ENCODE peak calls at places on chromosomes 12 and 14, in seven cellular contexts. One of them, this sample, is unnamed.

GRCh38 chr12:86914716-86915115 is 658.5 kb upstream of the MGAT4C start:
- ATAC-seq in K562: no peak
- ATAC-seq in A549: peak
- ATAC-seq in HCT116: peak
- ATAC-seq in upper lobe of left lung: no peak
- ATAC-seq in GM12878: peak
- ATAC-seq in gastrocnemius medialis: no peak
- ATAC-seq in this sample: no peak

GRCh38 chr14:64746298-64747250 is 42.4 kb downstream of the PLEKHG3 start:
- ATAC-seq in K562: no peak
- ATAC-seq in A549: no peak
- ATAC-seq in HCT116: no peak
- ATAC-seq in upper lobe of left lung: peak
- ATAC-seq in GM12878: no peak
- ATAC-seq in gastrocnemius medialis: no peak
- ATAC-seq in this sample: no peak

GRCh38 chr14:45065540-45065939 is 18.4 kb upstream of the PRPF39 start:
- ATAC-seq in K562: no peak
- ATAC-seq in A549: no peak
- ATAC-seq in HCT116: no peak
- ATAC-seq in upper lobe of left lung: no peak
- ATAC-seq in GM12878: no peak
- ATAC-seq in gastrocnemius medialis: no peak
- ATAC-seq in this sample: no peak

GRCh38 chr14:72416892-72417291 is 477.0 kb downstream of the DPF3 start:
- ATAC-seq in K562: no peak
- ATAC-seq in A549: peak
- ATAC-seq in HCT116: peak
- ATAC-seq in upper lobe of left lung: no peak
- ATAC-seq in GM12878: peak
- ATAC-seq in gastrocnemius medialis: no peak
- ATAC-seq in this sample: no peak

GRCh38 chr12:69906411-69907216 is 81.6 kb downstream of the MYRFL start:
- ATAC-seq in K562: no peak
- ATAC-seq in A549: no peak
- ATAC-seq in HCT116: no peak
- ATAC-seq in upper lobe of left lung: peak
- ATAC-seq in GM12878: peak
- ATAC-seq in gastrocnemius medialis: no peak
- ATAC-seq in this sample: no peak

GRCh38 chr12:108312073-108312884 is 26.8 kb downstream of the CMKLR1 start:
- ATAC-seq in K562: peak
- ATAC-seq in A549: no peak
- ATAC-seq in HCT116: no peak
- ATAC-seq in upper lobe of left lung: no peak
- ATAC-seq in GM12878: no peak
- ATAC-seq in gastrocnemius medialis: no peak
- ATAC-seq in this sample: no peak

GRCh38 chr14:52080817-52081755 is 12.2 kb upstream of the NID2 start:
- ATAC-seq in K562: no peak
- ATAC-seq in A549: peak
- ATAC-seq in HCT116: no peak
- ATAC-seq in upper lobe of left lung: peak
- ATAC-seq in GM12878: no peak
- ATAC-seq in gastrocnemius medialis: no peak
- ATAC-seq in this sample: peak

GRCh38 chr14:53151523-53151866 is 1.6 kb downstream of the DDHD1 start:
- ATAC-seq in K562: peak
- ATAC-seq in A549: peak
- ATAC-seq in HCT116: peak
- ATAC-seq in upper lobe of left lung: no peak
- ATAC-seq in GM12878: no peak
- ATAC-seq in gastrocnemius medialis: no peak
- ATAC-seq in this sample: no peak

GRCh38 chr14:101854366-101854765 is 92.9 kb downstream of the PPP2R5C start:
- ATAC-seq in K562: no peak
- ATAC-seq in A549: no peak
- ATAC-seq in HCT116: no peak
- ATAC-seq in upper lobe of left lung: peak
- ATAC-seq in GM12878: no peak
- ATAC-seq in gastrocnemius medialis: no peak
- ATAC-seq in this sample: no peak

GRCh38 chr12:44029194-44029593 is 193.3 kb downstream of the TMEM117 start:
- ATAC-seq in K562: no peak
- ATAC-seq in A549: no peak
- ATAC-seq in HCT116: no peak
- ATAC-seq in upper lobe of left lung: no peak
- ATAC-seq in GM12878: no peak
- ATAC-seq in gastrocnemius medialis: no peak
- ATAC-seq in this sample: peak

GRCh38 chr12:88756917-88757316 is 176.6 kb upstream of the KITLG start:
- ATAC-seq in K562: no peak
- ATAC-seq in A549: no peak
- ATAC-seq in HCT116: no peak
- ATAC-seq in upper lobe of left lung: no peak
- ATAC-seq in GM12878: no peak
- ATAC-seq in gastrocnemius medialis: no peak
- ATAC-seq in this sample: no peak

GRCh38 chr14:81523616-81524015 is 10.0 kb downstream of the SEL1L start:
- ATAC-seq in K562: no peak
- ATAC-seq in A549: no peak
- ATAC-seq in HCT116: no peak
- ATAC-seq in upper lobe of left lung: no peak
- ATAC-seq in GM12878: peak
- ATAC-seq in gastrocnemius medialis: no peak
- ATAC-seq in this sample: no peak

GRCh38 chr12:48023386-48023785 is 19.1 kb upstream of the COL2A1 start:
- ATAC-seq in K562: no peak
- ATAC-seq in A549: no peak
- ATAC-seq in HCT116: no peak
- ATAC-seq in upper lobe of left lung: no peak
- ATAC-seq in GM12878: no peak
- ATAC-seq in gastrocnemius medialis: peak
- ATAC-seq in this sample: no peak

GRCh38 chr14:42322486-42323284 is 716.0 kb downstream of the LRFN5 start:
- ATAC-seq in K562: no peak
- ATAC-seq in A549: no peak
- ATAC-seq in HCT116: no peak
- ATAC-seq in upper lobe of left lung: peak
- ATAC-seq in GM12878: peak
- ATAC-seq in gastrocnemius medialis: no peak
- ATAC-seq in this sample: peak

GRCh38 chr14:68444449-68445168 is 348.3 kb downstream of the ZFP36L1 start:
- ATAC-seq in K562: no peak
- ATAC-seq in A549: no peak
- ATAC-seq in HCT116: peak
- ATAC-seq in upper lobe of left lung: no peak
- ATAC-seq in GM12878: no peak
- ATAC-seq in gastrocnemius medialis: peak
- ATAC-seq in this sample: no peak

GRCh38 chr14:33567003-33567735 is 383.7 kb downstream of the EGLN3 start:
- ATAC-seq in K562: no peak
- ATAC-seq in A549: no peak
- ATAC-seq in HCT116: no peak
- ATAC-seq in upper lobe of left lung: no peak
- ATAC-seq in GM12878: no peak
- ATAC-seq in gastrocnemius medialis: no peak
- ATAC-seq in this sample: no peak

GRCh38 chr14:23301288-23301968 is 1.2 kb downstream of the PPP1R3E start:
- ATAC-seq in K562: peak
- ATAC-seq in A549: peak
- ATAC-seq in HCT116: peak
- ATAC-seq in upper lobe of left lung: peak
- ATAC-seq in GM12878: peak
- ATAC-seq in gastrocnemius medialis: peak
- ATAC-seq in this sample: peak

GRCh38 chr14:61644834-61645233 is 50.5 kb upstream of the HIF1A start:
- ATAC-seq in K562: no peak
- ATAC-seq in A549: peak
- ATAC-seq in HCT116: no peak
- ATAC-seq in upper lobe of left lung: no peak
- ATAC-seq in GM12878: peak
- ATAC-seq in gastrocnemius medialis: no peak
- ATAC-seq in this sample: no peak

GRCh38 chr12:132492522-132492921 is 2.6 kb downstream of the FBRSL1 start:
- ATAC-seq in K562: no peak
- ATAC-seq in A549: no peak
- ATAC-seq in HCT116: no peak
- ATAC-seq in upper lobe of left lung: no peak
- ATAC-seq in GM12878: peak
- ATAC-seq in gastrocnemius medialis: no peak
- ATAC-seq in this sample: no peak

GRCh38 chr14:81655423-81656314 is 122.0 kb upstream of the SEL1L start:
- ATAC-seq in K562: peak
- ATAC-seq in A549: peak
- ATAC-seq in HCT116: no peak
- ATAC-seq in upper lobe of left lung: peak
- ATAC-seq in GM12878: peak
- ATAC-seq in gastrocnemius medialis: no peak
- ATAC-seq in this sample: no peak

GRCh38 chr12:16499617-16500016 is 106.3 kb downstream of the LMO3 start:
- ATAC-seq in K562: no peak
- ATAC-seq in A549: no peak
- ATAC-seq in HCT116: no peak
- ATAC-seq in upper lobe of left lung: no peak
- ATAC-seq in GM12878: no peak
- ATAC-seq in gastrocnemius medialis: no peak
- ATAC-seq in this sample: no peak

GRCh38 chr14:77106666-77107065 is 8.6 kb downstream of the CIPC start:
- ATAC-seq in K562: no peak
- ATAC-seq in A549: no peak
- ATAC-seq in HCT116: no peak
- ATAC-seq in upper lobe of left lung: no peak
- ATAC-seq in GM12878: no peak
- ATAC-seq in gastrocnemius medialis: peak
- ATAC-seq in this sample: no peak

GRCh38 chr14:61475316-61475715 is 153.9 kb downstream of the PRKCH start:
- ATAC-seq in K562: peak
- ATAC-seq in A549: no peak
- ATAC-seq in HCT116: peak
- ATAC-seq in upper lobe of left lung: peak
- ATAC-seq in GM12878: peak
- ATAC-seq in gastrocnemius medialis: no peak
- ATAC-seq in this sample: no peak

DNA sequence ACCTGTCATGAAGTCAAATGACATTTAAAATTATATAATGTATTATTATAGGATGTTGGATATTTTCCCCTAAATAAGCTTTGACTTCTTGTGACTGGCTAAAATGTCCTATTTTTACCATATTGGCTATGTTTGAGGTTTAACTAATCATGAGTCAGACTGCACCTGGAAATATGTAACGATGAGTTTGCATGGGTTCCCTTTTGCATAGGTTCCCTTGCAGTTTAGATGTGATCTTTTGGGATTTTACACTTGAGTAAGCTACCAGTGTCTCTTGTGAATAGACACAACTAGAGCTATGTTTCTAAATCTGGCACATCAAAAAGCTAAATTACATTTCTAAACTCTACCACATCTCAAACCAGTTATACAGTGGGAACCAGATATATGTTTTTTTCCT is 5.2 kb downstream of the PDZRN4 start:
- ATAC-seq in K562: no peak
- ATAC-seq in A549: no peak
- ATAC-seq in HCT116: no peak
- ATAC-seq in upper lobe of left lung: no peak
- ATAC-seq in GM12878: no peak
- ATAC-seq in gastrocnemius medialis: no peak
- ATAC-seq in this sample: no peak
- H3K4me3 ChIP-seq in K562: no peak
- H3K4me3 ChIP-seq in A549: no peak
- H3K4me3 ChIP-seq in HCT116: no peak
- H3K4me3 ChIP-seq in upper lobe of left lung: no peak
- H3K4me3 ChIP-seq in GM12878: no peak
- H3K4me3 ChIP-seq in gastrocnemius medialis: no peak
- H3K4me3 ChIP-seq in this sample: no peak

GRCh38 chr12:120580787-120581723 is at the start of gene POP5:
- ATAC-seq in K562: peak
- ATAC-seq in A549: peak
- ATAC-seq in HCT116: peak
- ATAC-seq in upper lobe of left lung: peak
- ATAC-seq in GM12878: peak
- ATAC-seq in gastrocnemius medialis: peak
- ATAC-seq in this sample: peak
- TF ChIP-seq POLR2A in K562: peak
- TF ChIP-seq POLR2A in A549: peak
- TF ChIP-seq POLR2A in HCT116: peak
- TF ChIP-seq POLR2A in upper lobe of left lung: no peak
- TF ChIP-seq POLR2A in GM12878: peak
- TF ChIP-seq POLR2A in gastrocnemius medialis: peak
- TF ChIP-seq POLR2A in this sample: peak

GRCh38 chr12:77998236-77998786 is 167.6 kb downstream of the NAV3 start:
- ATAC-seq in K562: no peak
- ATAC-seq in A549: no peak
- ATAC-seq in HCT116: no peak
- ATAC-seq in upper lobe of left lung: no peak
- ATAC-seq in GM12878: peak
- ATAC-seq in gastrocnemius medialis: no peak
- ATAC-seq in this sample: no peak

GRCh38 chr12:77992760-77993159 is 162.1 kb downstream of the NAV3 start:
- ATAC-seq in K562: no peak
- ATAC-seq in A549: no peak
- ATAC-seq in HCT116: no peak
- ATAC-seq in upper lobe of left lung: no peak
- ATAC-seq in GM12878: no peak
- ATAC-seq in gastrocnemius medialis: no peak
- ATAC-seq in this sample: no peak

GRCh38 chr12:77996670-77997069 is 166.0 kb downstream of the NAV3 start:
- ATAC-seq in K562: no peak
- ATAC-seq in A549: no peak
- ATAC-seq in HCT116: no peak
- ATAC-seq in upper lobe of left lung: no peak
- ATAC-seq in GM12878: no peak
- ATAC-seq in gastrocnemius medialis: no peak
- ATAC-seq in this sample: no peak

GRCh38 chr12:77995436-77996167 is 164.9 kb downstream of the NAV3 start:
- ATAC-seq in K562: no peak
- ATAC-seq in A549: peak
- ATAC-seq in HCT116: peak
- ATAC-seq in upper lobe of left lung: no peak
- ATAC-seq in GM12878: peak
- ATAC-seq in gastrocnemius medialis: no peak
- ATAC-seq in this sample: no peak

GRCh38 chr12:77993658-77994057 is 163.0 kb downstream of the NAV3 start:
- ATAC-seq in K562: no peak
- ATAC-seq in A549: no peak
- ATAC-seq in HCT116: no peak
- ATAC-seq in upper lobe of left lung: no peak
- ATAC-seq in GM12878: no peak
- ATAC-seq in gastrocnemius medialis: no peak
- ATAC-seq in this sample: no peak
- H3K27ac ChIP-seq in K562: no peak
- H3K27ac ChIP-seq in A549: no peak
- H3K27ac ChIP-seq in HCT116: no peak
- H3K27ac ChIP-seq in upper lobe of left lung: no peak
- H3K27ac ChIP-seq in GM12878: no peak
- H3K27ac ChIP-seq in gastrocnemius medialis: no peak
- H3K27ac ChIP-seq in this sample: no peak

DNA sequence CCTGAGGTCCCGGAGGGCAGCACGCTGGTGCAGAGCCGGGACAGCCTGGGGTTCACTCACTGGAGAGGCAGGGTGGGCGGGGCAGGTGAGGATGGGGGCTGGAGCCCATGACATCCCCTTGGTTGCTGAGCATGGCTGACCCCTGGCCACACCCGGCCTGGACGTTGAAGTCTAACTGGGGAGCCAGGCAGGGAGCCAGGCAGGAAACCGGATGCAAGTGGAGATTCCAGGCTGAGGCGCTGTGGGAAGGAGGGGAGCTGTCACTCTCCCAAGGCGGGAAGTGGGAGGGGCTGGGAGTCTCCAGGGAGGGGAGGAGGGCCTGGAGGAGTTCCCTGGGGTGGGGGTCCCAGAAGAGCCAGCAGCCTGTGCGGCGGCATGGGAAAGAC is 7.7 kb upstream of the INF2 start:
- ATAC-seq in K562: no peak
- ATAC-seq in A549: peak
- ATAC-seq in HCT116: peak
- ATAC-seq in upper lobe of left lung: peak
- ATAC-seq in GM12878: no peak
- ATAC-seq in gastrocnemius medialis: no peak
- ATAC-seq in this sample: peak
- H3K4me3 ChIP-seq in K562: no peak
- H3K4me3 ChIP-seq in A549: peak
- H3K4me3 ChIP-seq in HCT116: peak
- H3K4me3 ChIP-seq in upper lobe of left lung: peak
- H3K4me3 ChIP-seq in GM12878: no peak
- H3K4me3 ChIP-seq in gastrocnemius medialis: no peak
- H3K4me3 ChIP-seq in this sample: no peak